ENCODE peak calls at places on chromosomes 13 and 19, in seven cellular contexts. B is adrenal gland, J is suprapubic skin, F is Peyer's patch, K is transverse colon, G is heart left ventricle, V is stomach. Z is an unnamed sample. For H3K4me1, the result is how much of the 10 kb centered on the place peaks cover.

GRCh38 chr13:30413842-30414241 is 8.5 kb upstream of the UBE2L5 start:
- DNase-seq in B (no peak), J (no peak), F (no peak), K (no peak), G (no peak), V (no peak), Z (no peak)

GRCh38 chr13:30870049-30870884 is 35.8 kb upstream of the MEDAG start:
- DNase-seq in K (peak), J (peak), F (peak), G (peak), V (peak), B (peak), Z (peak)

GRCh38 chr19:4575978-4576933 is 16.8 kb upstream of the SEMA6B start:
- DNase-seq in J (peak), G (peak), K (peak), F (peak), V (peak), B (peak), Z (peak)

GRCh38 chr13:89925107-89925506 is 1422.4 kb upstream of the MIR17HG start:
- DNase-seq in K (no peak), F (no peak), B (no peak), J (no peak), G (no peak), V (no peak), Z (no peak)

GRCh38 chr13:113930711-113931637 is 42.9 kb downstream of the C13orf46 start:
- DNase-seq in J (peak), B (no peak), G (peak), K (no peak), F (peak), V (peak), Z (no peak)

GRCh38 chr13:86585826-86586225 is 786.6 kb upstream of the SLITRK6 start:
- DNase-seq in V (no peak), B (peak), F (no peak), G (no peak), J (no peak), K (peak), Z (peak)

GRCh38 chr13:45718063-45718462 is 15.9 kb downstream of the CBY2 start:
- DNase-seq in K (no peak), F (no peak), J (no peak), B (no peak), V (no peak), G (no peak), Z (no peak)

GRCh38 chr19:6773323-6773931 is 919 bp downstream of the VAV1 start:
- DNase-seq in J (no peak), B (no peak), V (peak), K (peak), F (no peak), G (no peak), Z (no peak)

GRCh38 chr13:23599083-23599925 is 29.1 kb downstream of the TNFRSF19 start:
- DNase-seq in G (no peak), K (no peak), J (no peak), F (no peak), B (no peak), V (no peak), Z (peak)

GRCh38 chr13:27915301-27916207 is 4.2 kb upstream of the PDX1 start:
- DNase-seq in F (no peak), J (no peak), V (no peak), B (no peak), G (no peak), K (no peak), Z (no peak)

GRCh38 chr19:15249560-15249874 is 17.3 kb upstream of the EPHX3 start:
- DNase-seq in G (no peak), J (no peak), K (no peak), B (no peak), V (no peak), F (no peak), Z (no peak)

GRCh38 chr19:15779756-15780476 is 7.5 kb upstream of the OR10H5 start:
- DNase-seq in B (peak), K (peak), J (peak), F (no peak), G (peak), V (peak), Z (peak)

GRCh38 chr19:49954933-49955332 is 6.0 kb downstream of the SIGLEC11 start:
- DNase-seq in K (no peak), V (peak), B (peak), J (no peak), F (no peak), G (no peak), Z (peak)

GRCh38 chr19:40274585-40275544 is 10.3 kb downstream of the AKT2 start:
- DNase-seq in K (no peak), V (no peak), B (no peak), J (no peak), F (no peak), G (no peak), Z (peak)

GRCh38 chr13:70117506-70117905 is 9.3 kb upstream of the KLHL1 start:
- DNase-seq in G (no peak), V (no peak), K (no peak), F (no peak), J (no peak), B (no peak), Z (no peak)

GRCh38 chr13:40164137-40164536 is 502.3 kb downstream of the FOXO1 start:
- DNase-seq in V (no peak), F (no peak), G (no peak), J (no peak), B (no peak), K (no peak), Z (no peak)

GRCh38 chr19:46840157-46840942 is 10.3 kb downstream of the AP2S1 start:
- DNase-seq in F (no peak), J (no peak), V (peak), B (peak), K (peak), G (no peak), Z (peak)

GRCh38 chr13:101397742-101398141 is 18.6 kb downstream of the NALCN start:
- DNase-seq in B (no peak), V (no peak), F (no peak), K (no peak), G (no peak), J (no peak), Z (no peak)

GRCh38 chr13:113862766-113863510 is 938 bp downstream of the GAS6 start:
- DNase-seq in G (peak), J (peak), F (peak), V (peak), K (peak), B (peak), Z (peak)

GRCh38 chr19:17391371-17392151 is 2.4 kb downstream of the CCDC194 start:
- DNase-seq in K (peak), B (no peak), G (no peak), F (no peak), J (no peak), V (no peak), Z (no peak)

GRCh38 chr19:40224342-40225148 is 1.9 kb downstream of the CCNP start:
- DNase-seq in V (no peak), G (no peak), F (no peak), K (no peak), J (no peak), B (no peak), Z (no peak)

GRCh38 chr13:104586010-104586746 is 1520.0 kb upstream of the SLC10A2 start:
- DNase-seq in J (no peak), G (no peak), K (peak), V (no peak), F (no peak), B (no peak), Z (peak)

GRCh38 chr19:4343845-4344713 is 717 bp downstream of the MPND start:
- DNase-seq in F (no peak), K (no peak), V (no peak), G (no peak), B (no peak), J (peak), Z (peak)

GRCh38 chr19:34244611-34245299 is 9.6 kb upstream of the GARRE1 start:
- DNase-seq in B (no peak), K (no peak), V (no peak), G (no peak), J (peak), F (no peak), Z (peak)

GRCh38 chr13:27375686-27376326 is 48.6 kb upstream of the GTF3A start:
- DNase-seq in F (peak), K (peak), G (peak), V (peak), B (peak), J (no peak), Z (peak)

GRCh38 chr19:33241530-33242101 is 16.0 kb upstream of the SLC7A10 start:
- DNase-seq in V (peak), J (peak), K (peak), B (no peak), G (no peak), F (peak), Z (peak)

GRCh38 chr13:21530656-21531055 is 71.6 kb upstream of the ZDHHC20 start:
- DNase-seq in K (no peak), J (no peak), B (no peak), F (no peak), G (no peak), V (no peak), Z (no peak)

GRCh38 chr19:6068711-6069110 is 41.6 kb downstream of the RFX2 start:
- DNase-seq in K (no peak), F (no peak), G (peak), J (peak), B (peak), V (no peak), Z (no peak)

GRCh38 chr19:46635920-46636761 is at the start of gene GNG8:
- DNase-seq in F (no peak), K (no peak), J (no peak), B (no peak), G (no peak), V (no peak), Z (no peak)

GRCh38 chr19:4830768-4831265 is 695 bp downstream of the TICAM1 start:
- DNase-seq in K (no peak), V (no peak), B (no peak), F (no peak), J (no peak), G (no peak), Z (no peak)

GRCh38 chr19:23283925-23284324 is 33.7 kb upstream of the ZNF724 start:
- DNase-seq in K (peak), J (no peak), V (peak), G (peak), F (peak), B (peak), Z (peak)

GRCh38 chr13:27965343-27965739 is 3.8 kb downstream of the CDX2 start:
- DNase-seq in J (no peak), V (no peak), B (no peak), K (no peak), G (no peak), F (peak), Z (no peak)

GRCh38 chr19:36182612-36183454 is 30.6 kb upstream of the COX7A1 start:
- DNase-seq in B (no peak), K (no peak), V (no peak), F (no peak), J (no peak), G (no peak), Z (no peak)

GRCh38 chr19:42606660-42607351 is 12.1 kb upstream of the CEACAM8 start:
- DNase-seq in G (no peak), B (peak), F (peak), V (peak), K (peak), J (no peak), Z (peak)

GRCh38 chr19:17794731-17795494 is at the start of gene B3GNT3:
- DNase-seq in B (peak), G (no peak), F (peak), J (no peak), V (peak), K (peak), Z (no peak)

GRCh38 chr13:23323946-23324709 is 109.4 kb downstream of the SACS start:
- DNase-seq in J (no peak), F (no peak), V (no peak), G (no peak), B (no peak), K (no peak), Z (no peak)

GRCh38 chr19:21317821-21318220 is 11.4 kb downstream of the ZNF708 start:
- DNase-seq in V (no peak), F (no peak), J (no peak), K (no peak), G (no peak), B (no peak), Z (no peak)
- H3K27ac ChIP-seq in V (no peak), F (no peak), J (no peak), K (no peak), G (no peak), B (no peak), Z (no peak)

GRCh38 chr13:100130930-100131511 is 42.1 kb downstream of the PCCA start:
- DNase-seq in V (no peak), J (no peak), K (no peak), F (no peak), B (no peak), G (no peak), Z (no peak)
- TF ChIP-seq POLR2A in V (no peak), J (no peak), K (no peak), F (no peak), B (no peak), G (no peak), Z (no peak)

DNA sequence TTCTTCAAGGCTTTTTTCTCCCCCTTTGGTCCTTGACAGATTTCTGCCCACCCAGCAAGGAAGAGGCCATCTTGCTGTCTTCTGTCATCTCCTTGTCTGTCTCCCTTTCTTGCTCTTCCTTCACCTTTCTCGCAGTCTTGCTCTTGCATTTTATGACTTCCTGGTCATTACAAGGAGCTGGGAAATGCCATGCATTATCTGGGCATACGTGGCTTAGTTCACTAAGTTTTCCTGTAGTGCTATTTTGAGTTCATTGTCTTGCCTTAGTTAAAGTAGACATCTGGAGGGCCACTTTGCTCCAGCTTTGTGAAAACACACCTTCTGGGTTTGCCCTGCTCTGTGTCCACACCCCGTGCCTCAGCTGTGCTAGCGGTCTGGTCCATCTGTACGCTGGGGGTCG is 59.3 kb downstream of the ARHGEF7 start:
- DNase-seq in F (no peak), G (no peak), J (no peak), B (no peak), K (no peak), V (no peak), Z (no peak)
- H3K4me1 ChIP-seq in F (under half), G (half or more), J (half or more), B (under half), K (under half), V (under half), Z (under half)

GRCh38 chr13:93771229-93771628 is 544.6 kb downstream of the GPC6 start:
- DNase-seq in K (no peak), J (no peak), G (no peak), F (no peak), B (no peak), V (no peak), Z (no peak)
- H3K27ac ChIP-seq in K (no peak), J (no peak), G (no peak), F (no peak), B (no peak), V (no peak), Z (no peak)

GRCh38 chr19:3034845-3035541 is 5.9 kb upstream of the TLE2 start:
- DNase-seq in F (peak), B (peak), V (peak), G (no peak), K (peak), J (peak), Z (no peak)
- TF ChIP-seq POLR2A in F (no peak), B (peak), V (no peak), G (no peak), K (no peak), J (no peak), Z (no peak)